ENCODE peak calls at places on chromosomes 16 and 17, in four cellular contexts. X, K, G and S are unnamed samples.

GRCh38 chr16:60166111-60166510 is 1432.0 kb upstream of the GOT2 start:
- DNase-seq in X (no peak), K (no peak), G (no peak), S (no peak)

GRCh38 chr16:27726621-27727275 is 176.8 kb downstream of the KATNIP start:
- DNase-seq in X (no peak), K (peak; percentile 34), G (no peak), S (no peak)

GRCh38 chr16:70342016-70342415 is 4.7 kb upstream of the DDX19A start:
- DNase-seq in X (no peak), K (no peak), G (no peak), S (no peak)

GRCh38 chr17:6923385-6923784 is 72.5 kb upstream of the ALOX12 start:
- DNase-seq in X (no peak), K (no peak), G (no peak), S (no peak)

GRCh38 chr16:17301184-17301583 is 169.6 kb downstream of the XYLT1 start:
- DNase-seq in X (no peak), K (no peak), G (no peak), S (no peak)

GRCh38 chr17:7587420-7587786 is 2.5 kb downstream of the SOX15 start:
- DNase-seq in X (no peak), K (no peak), G (no peak), S (no peak)

GRCh38 chr17:27473748-27474609 is 17.7 kb downstream of the KSR1 start:
- DNase-seq in X (peak; percentile 63), K (no peak), G (no peak), S (peak; percentile 74)

GRCh38 chr16:67185866-67186134 is 2.0 kb upstream of the MATCAP1 start:
- DNase-seq in X (no peak), K (no peak), G (no peak), S (no peak)

GRCh38 chr17:77432791-77433190 is 292.0 kb downstream of the SEC14L1 start:
- DNase-seq in X (no peak), K (no peak), G (no peak), S (no peak)

GRCh38 chr17:79182176-79183160 is 107.8 kb downstream of the ENGASE start:
- DNase-seq in X (no peak), K (no peak), G (no peak), S (no peak)

GRCh38 chr16:83115491-83116232 is 488.9 kb downstream of the CDH13 start:
- DNase-seq in X (no peak), K (no peak), G (no peak), S (no peak)

GRCh38 chr17:3750926-3751325 is 27.2 kb downstream of the HASPIN start:
- DNase-seq in X (no peak), K (no peak), G (no peak), S (peak; percentile 36)

GRCh38 chr16:17345043-17345442 is 125.7 kb downstream of the XYLT1 start:
- DNase-seq in X (peak; percentile 46), K (no peak), G (no peak), S (no peak)

GRCh38 chr16:11012841-11013240 is 68.5 kb downstream of the CLEC16A start:
- DNase-seq in X (no peak), K (no peak), G (no peak), S (no peak)

GRCh38 chr17:39611441-39612112 is 3.9 kb upstream of the NEUROD2 start:
- DNase-seq in X (no peak), K (no peak), G (no peak), S (no peak)

GRCh38 chr17:39608601-39609000 is 881 bp upstream of the NEUROD2 start:
- DNase-seq in X (no peak), K (no peak), G (no peak), S (no peak)

GRCh38 chr17:39608142-39608541 is 422 bp upstream of the NEUROD2 start:
- DNase-seq in X (no peak), K (no peak), G (no peak), S (no peak)

GRCh38 chr17:39607851-39608130 is at the start of gene NEUROD2:
- DNase-seq in X (no peak), K (no peak), G (no peak), S (no peak)

DNA sequence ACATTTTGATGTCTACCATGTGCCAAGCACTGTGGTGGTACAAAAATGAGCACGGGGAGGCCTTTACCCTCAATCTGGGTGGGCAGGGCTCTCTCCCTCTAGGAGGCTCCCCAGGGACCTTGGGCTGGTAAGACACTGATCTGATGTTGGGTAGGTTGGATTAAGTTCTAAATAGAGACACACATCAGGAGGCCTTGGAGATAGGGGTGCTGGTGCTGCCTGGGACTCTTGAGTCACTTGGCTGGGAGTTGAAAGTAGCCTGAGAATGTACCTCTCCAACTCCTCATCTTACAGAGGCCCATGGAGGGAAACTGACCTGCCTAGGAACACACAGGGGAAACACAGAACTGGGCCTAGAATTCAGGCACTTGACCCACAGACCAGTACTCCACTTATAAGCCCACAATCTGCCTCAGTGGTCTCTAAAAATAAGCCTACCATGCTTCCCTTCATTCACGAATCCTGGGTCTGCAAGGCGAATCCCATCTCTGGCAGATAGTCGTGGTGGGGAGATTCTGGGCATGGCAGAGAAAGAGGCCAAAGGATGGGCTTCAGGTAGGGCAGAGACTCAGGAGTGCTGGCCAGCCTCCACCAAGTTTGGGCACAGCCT is 1.8 kb upstream of the NEUROD2 start:
- DNase-seq in X (no peak), K (no peak), G (no peak), S (no peak)
- H3K4me1 ChIP-seq in X (peaks cover 36% of the 10 kb centered on the region), K (peaks cover 27% of the 10 kb centered on the region), G (peaks cover 5% of the 10 kb centered on the region), S (peaks cover 29% of the 10 kb centered on the region)

DNA sequence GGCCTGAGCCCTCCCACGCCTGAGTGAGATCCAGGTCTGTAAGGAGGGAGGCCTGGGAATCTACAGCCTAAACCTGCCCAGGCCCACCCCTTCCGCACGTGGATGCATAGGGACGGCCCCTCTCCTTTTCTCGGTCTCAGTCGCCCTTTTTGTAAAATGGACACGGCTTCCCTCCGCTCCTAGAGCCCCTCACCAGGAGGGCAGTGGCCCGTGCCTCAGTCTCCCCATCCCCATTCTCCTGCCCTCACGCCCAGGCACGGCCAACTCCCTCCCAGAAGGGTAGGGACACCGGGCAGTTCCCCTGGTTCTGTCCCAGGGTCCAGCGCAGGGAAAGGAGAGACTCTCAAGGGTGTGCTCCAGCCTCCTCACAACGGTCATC is 48.1 kb downstream of the WNT3 start:
- DNase-seq in X (no peak), K (no peak), G (no peak), S (no peak)
- H3K4me3 ChIP-seq in X (peak overlapping the region; percentile 75), K (peak overlapping the region; percentile 59), G (no peak overlapping the region), S (peak overlapping the region; percentile 51)

GRCh38 chr16:56451753-56452689 is 667 bp downstream of the OGFOD1 start:
- DNase-seq in X (no peak), K (no peak), G (no peak), S (no peak)
- H3K36me3 ChIP-seq in X (peaks cover 37% of the 10 kb centered on the region), K (peaks cover 45% of the 10 kb centered on the region), G (no peaks in the 10 kb centered on the region), S (peaks cover 24% of the 10 kb centered on the region)

GRCh38 chr17:75032896-75033294 is 13.9 kb downstream of the ATP5PD start:
- DNase-seq in X (no peak), K (no peak), G (peak; percentile 42), S (no peak)
- H3K4me1 ChIP-seq in X (peaks cover 52% of the 10 kb centered on the region), K (peaks cover 46% of the 10 kb centered on the region), G (peaks cover 2% of the 10 kb centered on the region), S (peaks cover 46% of the 10 kb centered on the region)